ENCODE peak calls at places on chromosomes 6 and 20, in ten cellular contexts. P is Calu3; B is DMS153; Y is ACHN; E is GM18507; V is putamen; J is breast epithelium; L is activated naive CD4-positive, alpha-beta T cell treated with Interleukin-2 at 50 U/mL for 16 hours; Q is heart left ventricle; M is M059J. O is an unnamed sample.

GRCh38 chr6:60670036-60670435 is 1616.0 kb downstream of the KHDRBS2 start:
- DNase-seq in P (no peak), B (no peak), Y (no peak), E (no peak), V (no peak), J (no peak), L (no peak), Q (no peak), M (no peak), O (no peak)

GRCh38 chr6:34273242-34273805 is 24.5 kb upstream of the SMIM29 start:
- DNase-seq in P (peak), B (no peak), Y (no peak), E (no peak), V (no peak), J (no peak), L (no peak), Q (peak), M (peak), O (no peak)

GRCh38 chr6:168441434-168442391 is 729 bp downstream of the SMOC2 start:
- DNase-seq in P (no peak), B (no peak), Y (no peak), E (no peak), V (no peak), J (no peak), L (no peak), Q (no peak), M (no peak), O (no peak)

GRCh38 chr6:80625405-80625804 is 518.9 kb downstream of the BCKDHB start:
- DNase-seq in P (no peak), B (no peak), Y (no peak), E (no peak), V (no peak), J (no peak), L (no peak), Q (no peak), M (no peak), O (no peak)

GRCh38 chr6:34610819-34611477 is 54.8 kb upstream of the SPDEF start:
- DNase-seq in P (peak), B (no peak), Y (no peak), E (no peak), V (no peak), J (no peak), L (no peak), Q (no peak), M (peak), O (peak)

GRCh38 chr6:119986934-119987549 is 637.5 kb upstream of the MAN1A1 start:
- DNase-seq in P (no peak), B (no peak), Y (no peak), E (no peak), V (no peak), J (no peak), L (no peak), Q (no peak), M (no peak), O (no peak)

GRCh38 chr20:49415664-49416044 is 66.8 kb downstream of the KCNB1 start:
- DNase-seq in P (no peak), B (no peak), Y (no peak), E (no peak), V (no peak), J (no peak), L (no peak), Q (no peak), M (no peak), O (no peak)

GRCh38 chr6:105550961-105551625 is 148.2 kb upstream of the PREP start:
- DNase-seq in P (no peak), B (no peak), Y (no peak), E (no peak), V (no peak), J (no peak), L (no peak), Q (no peak), M (no peak), O (no peak)

GRCh38 chr6:40713002-40713719 is 126.0 kb upstream of the LRFN2 start:
- DNase-seq in P (no peak), B (peak), Y (no peak), E (no peak), V (no peak), J (no peak), L (no peak), Q (no peak), M (no peak), O (no peak)

GRCh38 chr6:170376386-170377084 is 70.0 kb downstream of the FAM120B start:
- DNase-seq in P (no peak), B (no peak), Y (no peak), E (no peak), V (no peak), J (no peak), L (no peak), Q (no peak), M (no peak), O (no peak)

GRCh38 chr20:44526129-44526528 is 4.3 kb upstream of the SERINC3 start:
- DNase-seq in P (peak), B (no peak), Y (no peak), E (no peak), V (no peak), J (no peak), L (no peak), Q (no peak), M (peak), O (peak)

GRCh38 chr6:98769546-98769945 is 64.8 kb upstream of the POU3F2 start:
- DNase-seq in P (peak), B (peak), Y (peak), E (no peak), V (no peak), J (no peak), L (no peak), Q (no peak), M (peak), O (peak)

GRCh38 chr20:33561981-33562601 is 72.2 kb downstream of the CBFA2T2 start:
- DNase-seq in P (peak), B (peak), Y (peak), E (no peak), V (peak), J (peak), L (no peak), Q (peak), M (peak), O (peak)

GRCh38 chr6:158485411-158485810 is 74.5 kb upstream of the TMEM181 start:
- DNase-seq in P (no peak), B (no peak), Y (no peak), E (no peak), V (no peak), J (no peak), L (no peak), Q (no peak), M (peak), O (no peak)

GRCh38 chr20:20367681-20368413 is at the start of gene INSM1:
- DNase-seq in P (no peak), B (peak), Y (no peak), E (no peak), V (peak), J (no peak), L (no peak), Q (no peak), M (no peak), O (no peak)

GRCh38 chr6:117547688-117548621 is 54.4 kb downstream of the GOPC start:
- DNase-seq in P (no peak), B (peak), Y (peak), E (no peak), V (peak), J (peak), L (peak), Q (peak), M (peak), O (no peak)

GRCh38 chr20:57663681-57664451 is 43.6 kb upstream of the ZBP1 start:
- DNase-seq in P (no peak), B (no peak), Y (no peak), E (no peak), V (no peak), J (no peak), L (no peak), Q (peak), M (no peak), O (no peak)

GRCh38 chr20:51311636-51312479 is 230.7 kb downstream of the NFATC2 start:
- DNase-seq in P (peak), B (no peak), Y (no peak), E (no peak), V (no peak), J (no peak), L (no peak), Q (no peak), M (peak), O (peak)

GRCh38 chr6:142867355-142867801 is 77.6 kb downstream of the HIVEP2 start:
- DNase-seq in P (no peak), B (no peak), Y (no peak), E (no peak), V (no peak), J (no peak), L (no peak), Q (no peak), M (no peak), O (no peak)

GRCh38 chr6:35777356-35778102 is 1.1 kb downstream of the CLPSL2 start:
- DNase-seq in P (no peak), B (no peak), Y (no peak), E (no peak), V (no peak), J (no peak), L (no peak), Q (no peak), M (no peak), O (no peak)

GRCh38 chr6:20866038-20866437 is 331.8 kb downstream of the CDKAL1 start:
- DNase-seq in P (no peak), B (no peak), Y (no peak), E (no peak), V (no peak), J (no peak), L (no peak), Q (no peak), M (no peak), O (no peak)

GRCh38 chr6:44294832-44295791 is 18.0 kb downstream of the AARS2 start:
- DNase-seq in P (no peak), B (no peak), Y (no peak), E (no peak), V (no peak), J (no peak), L (no peak), Q (no peak), M (no peak), O (no peak)

GRCh38 chr6:170093658-170094596 is 197.0 kb downstream of the DLL1 start:
- DNase-seq in P (no peak), B (no peak), Y (no peak), E (no peak), V (no peak), J (no peak), L (no peak), Q (no peak), M (no peak), O (no peak)